ENCODE peak calls at places on chromosomes 12 and 14, in eight cellular contexts. One of them, this sample, is unnamed.

GRCh38 chr12:40031965-40032364 is 73.9 kb downstream of the SLC2A13 start:
- DNase-seq in MM.1S: no peak
- DNase-seq in A549: no peak
- DNase-seq in HCT116: no peak
- DNase-seq in CD4-positive, alpha-beta memory T cell: no peak
- DNase-seq in body of pancreas: peak
- DNase-seq in esophagus squamous epithelium: no peak
- DNase-seq in IMR-90: no peak
- DNase-seq in this sample: no peak

GRCh38 chr12:21697829-21698630 is 40.4 kb upstream of the LDHB start:
- DNase-seq in MM.1S: peak
- DNase-seq in A549: no peak
- DNase-seq in HCT116: peak
- DNase-seq in CD4-positive, alpha-beta memory T cell: peak
- DNase-seq in body of pancreas: no peak
- DNase-seq in esophagus squamous epithelium: no peak
- DNase-seq in IMR-90: peak
- DNase-seq in this sample: no peak

GRCh38 chr12:89453579-89453978 is 71.0 kb downstream of the GALNT4 start:
- DNase-seq in MM.1S: no peak
- DNase-seq in A549: no peak
- DNase-seq in HCT116: no peak
- DNase-seq in CD4-positive, alpha-beta memory T cell: no peak
- DNase-seq in body of pancreas: no peak
- DNase-seq in esophagus squamous epithelium: no peak
- DNase-seq in IMR-90: peak
- DNase-seq in this sample: no peak

GRCh38 chr14:101478796-101479410 is 82.4 kb upstream of the DIO3 start:
- DNase-seq in MM.1S: no peak
- DNase-seq in A549: no peak
- DNase-seq in HCT116: no peak
- DNase-seq in CD4-positive, alpha-beta memory T cell: no peak
- DNase-seq in body of pancreas: no peak
- DNase-seq in esophagus squamous epithelium: no peak
- DNase-seq in IMR-90: no peak
- DNase-seq in this sample: no peak

GRCh38 chr14:102749393-102749792 is 27.9 kb upstream of the TRAF3 start:
- DNase-seq in MM.1S: no peak
- DNase-seq in A549: no peak
- DNase-seq in HCT116: no peak
- DNase-seq in CD4-positive, alpha-beta memory T cell: no peak
- DNase-seq in body of pancreas: no peak
- DNase-seq in esophagus squamous epithelium: no peak
- DNase-seq in IMR-90: no peak
- DNase-seq in this sample: no peak

GRCh38 chr12:55726911-55727310 is 1.9 kb downstream of the CD63 start:
- DNase-seq in MM.1S: no peak
- DNase-seq in A549: no peak
- DNase-seq in HCT116: no peak
- DNase-seq in CD4-positive, alpha-beta memory T cell: no peak
- DNase-seq in body of pancreas: no peak
- DNase-seq in esophagus squamous epithelium: no peak
- DNase-seq in IMR-90: no peak
- DNase-seq in this sample: no peak

GRCh38 chr14:74649673-74650072 is 37.6 kb upstream of the LTBP2 start:
- DNase-seq in MM.1S: no peak
- DNase-seq in A549: no peak
- DNase-seq in HCT116: no peak
- DNase-seq in CD4-positive, alpha-beta memory T cell: no peak
- DNase-seq in body of pancreas: no peak
- DNase-seq in esophagus squamous epithelium: no peak
- DNase-seq in IMR-90: no peak
- DNase-seq in this sample: no peak

GRCh38 chr14:23829736-23830474 is 123.7 kb upstream of the DHRS4 start:
- DNase-seq in MM.1S: no peak
- DNase-seq in A549: peak
- DNase-seq in HCT116: peak
- DNase-seq in CD4-positive, alpha-beta memory T cell: no peak
- DNase-seq in body of pancreas: peak
- DNase-seq in esophagus squamous epithelium: no peak
- DNase-seq in IMR-90: peak
- DNase-seq in this sample: peak

GRCh38 chr14:47826809-47827208 is 151.4 kb upstream of the MDGA2 start:
- DNase-seq in MM.1S: no peak
- DNase-seq in A549: no peak
- DNase-seq in HCT116: no peak
- DNase-seq in CD4-positive, alpha-beta memory T cell: no peak
- DNase-seq in body of pancreas: no peak
- DNase-seq in esophagus squamous epithelium: no peak
- DNase-seq in IMR-90: no peak
- DNase-seq in this sample: no peak

GRCh38 chr12:674272-674781 is 11.1 kb upstream of the NINJ2 start:
- DNase-seq in MM.1S: peak
- DNase-seq in A549: no peak
- DNase-seq in HCT116: no peak
- DNase-seq in CD4-positive, alpha-beta memory T cell: peak
- DNase-seq in body of pancreas: no peak
- DNase-seq in esophagus squamous epithelium: no peak
- DNase-seq in IMR-90: peak
- DNase-seq in this sample: no peak

GRCh38 chr12:72209096-72209495 is 63.1 kb upstream of the TRHDE start:
- DNase-seq in MM.1S: no peak
- DNase-seq in A549: no peak
- DNase-seq in HCT116: no peak
- DNase-seq in CD4-positive, alpha-beta memory T cell: no peak
- DNase-seq in body of pancreas: no peak
- DNase-seq in esophagus squamous epithelium: no peak
- DNase-seq in IMR-90: no peak
- DNase-seq in this sample: no peak

GRCh38 chr14:100147181-100147631 is 12.2 kb downstream of the DEGS2 start:
- DNase-seq in MM.1S: no peak
- DNase-seq in A549: no peak
- DNase-seq in HCT116: no peak
- DNase-seq in CD4-positive, alpha-beta memory T cell: peak
- DNase-seq in body of pancreas: no peak
- DNase-seq in esophagus squamous epithelium: no peak
- DNase-seq in IMR-90: no peak
- DNase-seq in this sample: no peak

GRCh38 chr12:31702047-31702446 is 26.8 kb downstream of the AMN1 start:
- DNase-seq in MM.1S: no peak
- DNase-seq in A549: no peak
- DNase-seq in HCT116: peak
- DNase-seq in CD4-positive, alpha-beta memory T cell: no peak
- DNase-seq in body of pancreas: no peak
- DNase-seq in esophagus squamous epithelium: no peak
- DNase-seq in IMR-90: peak
- DNase-seq in this sample: no peak

GRCh38 chr12:92634730-92635129 is 68.1 kb upstream of the PLEKHG7 start:
- DNase-seq in MM.1S: no peak
- DNase-seq in A549: no peak
- DNase-seq in HCT116: no peak
- DNase-seq in CD4-positive, alpha-beta memory T cell: no peak
- DNase-seq in body of pancreas: no peak
- DNase-seq in esophagus squamous epithelium: no peak
- DNase-seq in IMR-90: no peak
- DNase-seq in this sample: no peak

GRCh38 chr12:18969512-18969911 is 160.0 kb upstream of the PLEKHA5 start:
- DNase-seq in MM.1S: no peak
- DNase-seq in A549: no peak
- DNase-seq in HCT116: no peak
- DNase-seq in CD4-positive, alpha-beta memory T cell: no peak
- DNase-seq in body of pancreas: no peak
- DNase-seq in esophagus squamous epithelium: no peak
- DNase-seq in IMR-90: no peak
- DNase-seq in this sample: no peak

GRCh38 chr12:104171785-104172563 is 34.0 kb upstream of the NFYB start:
- DNase-seq in MM.1S: no peak
- DNase-seq in A549: no peak
- DNase-seq in HCT116: no peak
- DNase-seq in CD4-positive, alpha-beta memory T cell: no peak
- DNase-seq in body of pancreas: no peak
- DNase-seq in esophagus squamous epithelium: no peak
- DNase-seq in IMR-90: no peak
- DNase-seq in this sample: no peak

GRCh38 chr12:2879853-2880252 is 2.8 kb downstream of the RHNO1 start:
- DNase-seq in MM.1S: no peak
- DNase-seq in A549: no peak
- DNase-seq in HCT116: no peak
- DNase-seq in CD4-positive, alpha-beta memory T cell: no peak
- DNase-seq in body of pancreas: no peak
- DNase-seq in esophagus squamous epithelium: no peak
- DNase-seq in IMR-90: no peak
- DNase-seq in this sample: no peak

GRCh38 chr12:15982471-15982870 is 71.3 kb downstream of the DERA start:
- DNase-seq in MM.1S: no peak
- DNase-seq in A549: peak
- DNase-seq in HCT116: no peak
- DNase-seq in CD4-positive, alpha-beta memory T cell: no peak
- DNase-seq in body of pancreas: no peak
- DNase-seq in esophagus squamous epithelium: no peak
- DNase-seq in IMR-90: peak
- DNase-seq in this sample: no peak

GRCh38 chr12:25376392-25376791 is 125.7 kb upstream of the KRAS start:
- DNase-seq in MM.1S: no peak
- DNase-seq in A549: no peak
- DNase-seq in HCT116: no peak
- DNase-seq in CD4-positive, alpha-beta memory T cell: no peak
- DNase-seq in body of pancreas: no peak
- DNase-seq in esophagus squamous epithelium: no peak
- DNase-seq in IMR-90: no peak
- DNase-seq in this sample: no peak

DNA sequence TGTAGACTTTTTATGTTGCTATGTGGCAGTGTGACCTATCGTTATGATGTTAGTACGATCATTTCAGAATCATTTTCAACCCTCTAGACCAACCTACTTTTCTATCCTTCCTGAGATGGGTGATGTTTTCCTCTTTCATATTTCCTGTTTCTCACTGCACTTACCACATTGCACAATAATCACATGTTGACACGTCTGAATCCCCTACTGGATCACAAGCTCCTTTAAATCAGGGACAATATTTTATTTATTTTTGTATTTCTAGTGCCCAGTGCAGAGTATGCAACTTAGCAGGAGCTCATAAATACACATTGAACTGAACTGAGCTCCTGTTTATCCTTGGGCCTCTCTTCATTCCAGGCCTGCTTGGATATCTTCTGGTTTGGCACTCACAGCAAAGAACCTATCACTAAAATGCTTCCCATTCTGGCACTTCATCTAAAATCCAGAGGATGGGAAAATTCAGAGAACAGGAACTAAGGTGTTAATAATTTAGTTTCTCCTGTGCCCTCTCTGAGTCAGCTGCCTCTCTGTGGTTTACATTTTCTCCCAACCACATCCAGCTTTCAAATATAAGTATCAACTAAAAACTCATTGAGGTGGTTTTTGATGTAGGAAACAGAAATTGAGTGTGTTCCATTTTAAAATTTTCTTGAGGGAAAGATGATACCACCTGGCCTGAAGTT is 69.4 kb upstream of the DYRK2 start:
- DNase-seq in MM.1S: peak
- DNase-seq in A549: no peak
- DNase-seq in HCT116: no peak
- DNase-seq in CD4-positive, alpha-beta memory T cell: peak
- DNase-seq in body of pancreas: no peak
- DNase-seq in esophagus squamous epithelium: no peak
- DNase-seq in IMR-90: no peak
- DNase-seq in this sample: no peak
- H3K4me3 ChIP-seq in MM.1S: no peak
- H3K4me3 ChIP-seq in A549: no peak
- H3K4me3 ChIP-seq in HCT116: no peak
- H3K4me3 ChIP-seq in CD4-positive, alpha-beta memory T cell: peak
- H3K4me3 ChIP-seq in body of pancreas: no peak
- H3K4me3 ChIP-seq in esophagus squamous epithelium: no peak
- H3K4me3 ChIP-seq in IMR-90: no peak
- H3K4me3 ChIP-seq in this sample: no peak

GRCh38 chr12:105451211-105451610 is 120.7 kb downstream of the C12orf75 start:
- DNase-seq in MM.1S: no peak
- DNase-seq in A549: no peak
- DNase-seq in HCT116: no peak
- DNase-seq in CD4-positive, alpha-beta memory T cell: no peak
- DNase-seq in body of pancreas: no peak
- DNase-seq in esophagus squamous epithelium: no peak
- DNase-seq in IMR-90: peak
- DNase-seq in this sample: no peak
- H3K4me3 ChIP-seq in MM.1S: no peak
- H3K4me3 ChIP-seq in A549: no peak
- H3K4me3 ChIP-seq in HCT116: no peak
- H3K4me3 ChIP-seq in CD4-positive, alpha-beta memory T cell: no peak
- H3K4me3 ChIP-seq in body of pancreas: no peak
- H3K4me3 ChIP-seq in esophagus squamous epithelium: no peak
- H3K4me3 ChIP-seq in IMR-90: no peak
- H3K4me3 ChIP-seq in this sample: no peak

DNA sequence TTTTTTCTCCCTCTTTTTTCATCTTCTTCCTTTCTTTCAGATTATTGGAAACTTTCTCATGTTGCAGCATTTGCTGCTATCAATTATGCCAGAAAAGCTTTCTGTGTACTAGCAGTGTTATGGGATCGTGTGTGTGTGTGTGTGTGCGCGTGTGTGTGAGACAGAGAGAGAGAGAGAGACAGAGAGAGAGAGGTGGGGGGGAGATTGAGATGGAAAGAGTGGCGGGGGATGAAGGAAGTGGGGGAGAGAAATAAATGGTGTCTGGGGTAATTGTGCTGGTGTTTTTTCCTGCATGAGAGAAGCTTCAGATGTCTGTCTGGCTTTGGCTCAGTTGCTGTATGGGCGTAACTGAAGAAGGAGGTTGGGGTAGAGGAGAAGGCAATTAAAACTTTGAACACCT is 268.9 kb downstream of the RAD51B start:
- DNase-seq in MM.1S: no peak
- DNase-seq in A549: peak
- DNase-seq in HCT116: peak
- DNase-seq in CD4-positive, alpha-beta memory T cell: no peak
- DNase-seq in body of pancreas: no peak
- DNase-seq in esophagus squamous epithelium: no peak
- DNase-seq in IMR-90: peak
- DNase-seq in this sample: no peak
- H3K4me3 ChIP-seq in MM.1S: no peak
- H3K4me3 ChIP-seq in A549: peak
- H3K4me3 ChIP-seq in HCT116: peak
- H3K4me3 ChIP-seq in CD4-positive, alpha-beta memory T cell: no peak
- H3K4me3 ChIP-seq in body of pancreas: no peak
- H3K4me3 ChIP-seq in esophagus squamous epithelium: no peak
- H3K4me3 ChIP-seq in IMR-90: no peak
- H3K4me3 ChIP-seq in this sample: peak

DNA sequence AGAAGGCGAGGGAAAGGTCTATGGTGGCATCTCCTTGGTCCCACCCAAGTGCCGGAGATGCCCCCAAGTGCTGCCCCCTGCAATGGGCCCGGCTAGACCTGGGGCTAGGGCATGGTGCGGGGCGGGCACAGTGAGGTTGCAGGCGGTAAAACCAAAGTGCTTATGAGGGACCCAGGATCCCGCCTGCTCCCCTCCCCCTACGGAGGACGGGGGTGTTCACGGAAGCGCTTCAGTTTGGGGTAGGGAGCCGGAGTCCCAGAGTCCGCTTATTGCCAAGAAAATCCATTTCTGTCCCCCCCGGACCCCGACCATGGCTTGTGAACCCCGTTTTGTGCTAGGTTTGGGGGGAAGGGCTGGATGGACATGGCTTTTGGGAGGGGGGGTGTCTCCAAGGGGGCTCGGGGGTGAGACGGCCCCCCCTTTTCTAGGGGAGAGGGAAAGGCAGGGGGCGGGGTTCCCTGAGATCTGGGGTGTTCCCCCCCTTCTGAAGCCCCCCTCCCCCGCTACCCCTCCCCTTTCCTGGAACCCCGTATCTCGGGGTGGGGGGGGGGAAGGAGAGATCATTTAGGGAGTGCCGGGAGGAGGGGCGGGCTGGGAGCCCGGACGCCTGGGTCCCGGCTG is 5.4 kb upstream of the GPR84 start:
- DNase-seq in MM.1S: no peak
- DNase-seq in A549: no peak
- DNase-seq in HCT116: no peak
- DNase-seq in CD4-positive, alpha-beta memory T cell: no peak
- DNase-seq in body of pancreas: no peak
- DNase-seq in esophagus squamous epithelium: no peak
- DNase-seq in IMR-90: no peak
- DNase-seq in this sample: no peak
- H3K4me3 ChIP-seq in MM.1S: no peak
- H3K4me3 ChIP-seq in A549: peak
- H3K4me3 ChIP-seq in HCT116: peak
- H3K4me3 ChIP-seq in CD4-positive, alpha-beta memory T cell: no peak
- H3K4me3 ChIP-seq in body of pancreas: no peak
- H3K4me3 ChIP-seq in esophagus squamous epithelium: peak
- H3K4me3 ChIP-seq in IMR-90: peak
- H3K4me3 ChIP-seq in this sample: no peak